ENCODE peak calls at places on chromosomes 6 and 20, in nine cellular contexts. B is dorsolateral prefrontal cortex, Y is bronchial epithelial cell, E is esophagus muscularis mucosa, R is cardiac fibroblast, W is brain microvascular endothelial cell, A is keratinocyte, X is pancreas, V is tibial artery. D is an unnamed sample.
A peak's percentile ranks its signal among the peaks of the same experiment; 100 is the strongest.

GRCh38 chr20:32036716-32037355 is 15.2 kb upstream of the HCK start:
- DNase-seq in R (peak; percentile 32), A (no peak), E (no peak), X (no peak), B (no peak), W (no peak), Y (no peak), V (no peak), D (no peak)

GRCh38 chr20:38151455-38151854 is 13.6 kb downstream of the TGM2 start:
- DNase-seq in A (no peak), E (no peak), V (no peak), X (no peak), R (no peak), Y (no peak), B (no peak), W (no peak), D (no peak)

GRCh38 chr20:38893485-38894090 is 32.6 kb upstream of the FAM83D start:
- DNase-seq in V (peak; percentile 51), E (no peak), R (peak; percentile 50), A (peak; percentile 7), B (peak; percentile 77), Y (peak; percentile 23), X (peak; percentile 26), W (peak; percentile 37), D (no peak)

GRCh38 chr6:145903356-145904102 is 60.6 kb downstream of the SHPRH start:
- DNase-seq in W (peak; percentile 24), R (peak; percentile 30), V (no peak), E (no peak), B (no peak), Y (peak; percentile 13), X (no peak), A (no peak), D (no peak)

GRCh38 chr20:50731930-50732690 is 730 bp downstream of the PARD6B start:
- DNase-seq in R (no peak), W (no peak), Y (no peak), A (no peak), B (no peak), X (no peak), V (no peak), E (peak; percentile 34), D (no peak)

GRCh38 chr6:46954819-46955520 is 33.2 kb upstream of the ADGRF5 start:
- DNase-seq in B (no peak), Y (peak; percentile 69), E (no peak), W (no peak), R (no peak), X (no peak), V (no peak), A (peak; percentile 49), D (no peak)

GRCh38 chr20:40960101-40960500 is 68.5 kb upstream of the TOP1 start:
- DNase-seq in V (no peak), R (no peak), B (no peak), W (no peak), Y (no peak), X (no peak), A (no peak), E (peak; percentile 39), D (no peak)

GRCh38 chr6:163324928-163325784 is 89.4 kb upstream of the QKI start:
- DNase-seq in A (no peak), X (no peak), Y (no peak), E (no peak), W (peak; percentile 36), R (no peak), V (peak; percentile 64), B (peak; percentile 72), D (no peak)

GRCh38 chr6:166010585-166010984 is 157.1 kb downstream of the TBXT start:
- DNase-seq in R (no peak), V (no peak), E (no peak), X (no peak), Y (no peak), W (no peak), A (no peak), B (no peak), D (no peak)

GRCh38 chr6:100307561-100307960 is 157.2 kb downstream of the SIM1 start:
- DNase-seq in A (no peak), V (no peak), B (no peak), W (no peak), X (no peak), R (no peak), Y (peak; percentile 34), E (no peak), D (no peak)

GRCh38 chr6:45493761-45494160 is 116.0 kb upstream of the SUPT3H start:
- DNase-seq in E (no peak), B (no peak), W (no peak), V (no peak), Y (no peak), X (no peak), A (no peak), R (peak; percentile 33), D (no peak)

GRCh38 chr20:6993526-6993925 is 226.0 kb downstream of the BMP2 start:
- DNase-seq in X (no peak), R (peak; percentile 6), B (no peak), W (no peak), E (no peak), A (no peak), V (no peak), Y (peak; percentile 27), D (no peak)

GRCh38 chr6:37204014-37204751 is 34.2 kb downstream of the PIM1 start:
- DNase-seq in X (peak; percentile 60), R (peak; percentile 55), E (no peak), V (no peak), B (no peak), A (no peak), Y (peak; percentile 70), W (no peak), D (peak; percentile 38)

GRCh38 chr6:135310291-135310690 is 129.2 kb downstream of the MYB start:
- DNase-seq in Y (no peak), W (no peak), V (no peak), R (no peak), X (no peak), A (no peak), E (no peak), B (no peak), D (peak; percentile 59)

GRCh38 chr6:15498640-15499039 is 164.2 kb downstream of the DTNBP1 start:
- DNase-seq in A (peak; percentile 53), B (peak; percentile 11), X (no peak), E (no peak), W (no peak), V (no peak), Y (peak; percentile 86), R (peak; percentile 58), D (no peak)

GRCh38 chr6:166389119-166389518 is 6.4 kb upstream of the MPC1 start:
- DNase-seq in B (no peak), R (no peak), X (no peak), Y (no peak), V (no peak), W (no peak), A (no peak), E (no peak), D (no peak)

GRCh38 chr6:74199146-74199680 is 503.2 kb downstream of the CD109 start:
- DNase-seq in A (no peak), E (no peak), V (no peak), Y (no peak), B (no peak), W (no peak), R (no peak), X (no peak), D (no peak)

GRCh38 chr20:36777152-36777551 is 3.6 kb upstream of the DSN1 start:
- DNase-seq in E (no peak), X (no peak), A (no peak), W (no peak), R (no peak), V (no peak), B (no peak), Y (no peak), D (no peak)

GRCh38 chr6:146915671-146916127 is 288.5 kb upstream of the STXBP5 start:
- DNase-seq in A (no peak), B (no peak), Y (peak; percentile 80), V (no peak), E (no peak), R (peak; percentile 85), X (no peak), W (peak; percentile 48), D (no peak)

GRCh38 chr6:13368079-13368478 is 39.7 kb upstream of the TBC1D7 start:
- DNase-seq in R (no peak), X (peak; percentile 10), V (no peak), Y (no peak), B (no peak), W (no peak), A (no peak), E (no peak), D (peak; percentile 25)

GRCh38 chr20:38104283-38104682 is 60.8 kb downstream of the TGM2 start:
- DNase-seq in R (no peak), A (no peak), V (no peak), B (no peak), Y (no peak), X (no peak), W (no peak), E (no peak), D (no peak)

GRCh38 chr20:8983478-8984345 is 85.2 kb upstream of the PLCB4 start:
- DNase-seq in Y (no peak), W (no peak), A (no peak), E (no peak), R (no peak), X (no peak), B (no peak), V (no peak), D (no peak)

GRCh38 chr6:137166247-137167098 is 7.0 kb downstream of the IL22RA2 start:
- DNase-seq in B (no peak), A (no peak), R (no peak), Y (no peak), X (no peak), W (no peak), V (no peak), E (no peak), D (no peak)
- TF ChIP-seq CTCF in B (no peak), A (no peak), R (no peak), Y (no peak), X (no peak), W (no peak), V (no peak), E (no peak), D (no peak)

GRCh38 chr6:106163966-106164877 is 78.1 kb downstream of the PRDM1 start:
- DNase-seq in W (peak; percentile 29), Y (no peak), A (no peak), B (no peak), X (no peak), V (peak; percentile 46), R (peak; percentile 95), E (peak; percentile 89), D (no peak)
- H3K4me3 ChIP-seq in W (no peak overlapping the region), Y (no peak overlapping the region), A (no peak overlapping the region), B (no peak overlapping the region), X (no peak overlapping the region), V (no peak overlapping the region), R (no peak overlapping the region), E (no peak overlapping the region), D (no peak overlapping the region)

DNA sequence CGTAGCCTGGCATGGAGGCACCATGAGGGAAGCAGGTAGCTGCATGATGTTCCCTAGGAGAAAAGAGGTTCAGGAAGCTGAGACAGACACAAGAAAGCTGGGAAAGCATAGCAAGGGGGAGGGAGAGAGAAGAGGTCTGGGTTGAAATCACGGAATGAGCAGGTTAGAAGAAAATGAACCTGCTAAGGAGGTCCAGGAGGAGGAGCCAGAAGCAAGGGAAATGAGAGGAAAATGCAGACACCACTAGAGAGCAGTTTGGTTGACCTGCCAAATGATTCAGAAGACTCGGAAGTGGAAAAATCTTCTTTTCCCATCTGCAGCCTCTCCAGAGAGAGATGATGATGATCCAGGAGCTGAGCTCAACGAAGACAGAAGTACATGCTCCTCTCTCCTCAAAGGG is 70.9 kb downstream of the VIP start:
- DNase-seq in W (no peak), X (no peak), V (no peak), R (no peak), Y (no peak), B (no peak), E (no peak), A (no peak), D (no peak)
- TF ChIP-seq CTCF in W (no peak), X (no peak), V (no peak), R (no peak), Y (no peak), B (no peak), E (no peak), A (no peak), D (no peak)

GRCh38 chr6:33589723-33590530 is 9.9 kb upstream of the BAK1 start:
- DNase-seq in E (no peak), W (peak; percentile 41), Y (peak; percentile 95), X (peak; percentile 82), B (peak; percentile 57), A (peak; percentile 97), R (peak; percentile 96), V (peak; percentile 47), D (no peak)
- H3K4me3 ChIP-seq in E (no peak overlapping the region), W (no peak overlapping the region), Y (no peak overlapping the region), X (no peak overlapping the region), B (no peak overlapping the region), A (no peak overlapping the region), R (no peak overlapping the region), V (no peak overlapping the region), D (no peak overlapping the region)